ENCODE peak calls at places on chromosomes 11 and 22, in four cellular contexts. C is CD8-positive, alpha-beta T cell; S is GM23248; O is astrocyte. R is an unnamed sample. For H3K27me3 and H3K4me1, the result is how much of the 10 kb centered on the place peaks cover.

GRCh38 chr11:20739004-20739612 is 69.7 kb downstream of the NELL1 start:
- DNase-seq in C (no peak), S (no peak), O (no peak), R (no peak)

GRCh38 chr11:2135018-2135569 is 4.1 kb downstream of the IGF2 start:
- DNase-seq in C (no peak), S (no peak), O (no peak), R (no peak)

GRCh38 chr22:26894766-26895485 is 237.5 kb downstream of the MIAT start:
- DNase-seq in C (no peak), S (peak), O (peak), R (peak)

GRCh38 chr22:22802346-22802970 is 85.2 kb upstream of the IGLL5 start:
- DNase-seq in C (peak), S (no peak), O (no peak), R (no peak)

GRCh38 chr11:67504023-67504949 is 877 bp downstream of the PITPNM1 start:
- DNase-seq in C (no peak), S (peak), O (no peak), R (peak)

GRCh38 chr11:27347949-27348879 is 14.8 kb downstream of the CCDC34 start:
- DNase-seq in C (no peak), S (no peak), O (no peak), R (no peak)

GRCh38 chr11:125591659-125592304 is 870 bp upstream of the STT3A start:
- DNase-seq in C (peak), S (peak), O (peak), R (peak)

GRCh38 chr22:27525711-27526110 is 275.8 kb downstream of the MN1 start:
- DNase-seq in C (no peak), S (no peak), O (no peak), R (no peak)

GRCh38 chr11:64571410-64572091 is 19.5 kb upstream of the SLC22A12 start:
- DNase-seq in C (no peak), S (peak), O (no peak), R (no peak)

GRCh38 chr11:24234822-24235508 is 261.9 kb upstream of the LUZP2 start:
- DNase-seq in C (no peak), S (peak), O (peak), R (peak)

GRCh38 chr11:96310236-96310635 is 32.8 kb downstream of the MAML2 start:
- DNase-seq in C (no peak), S (no peak), O (no peak), R (peak)

GRCh38 chr11:75445315-75445953 is 12.4 kb upstream of the KLHL35 start:
- DNase-seq in C (peak), S (peak), O (no peak), R (peak)

GRCh38 chr11:23205156-23205871 is 345.0 kb upstream of the CCDC179 start:
- DNase-seq in C (no peak), S (peak), O (peak), R (peak)

DNA sequence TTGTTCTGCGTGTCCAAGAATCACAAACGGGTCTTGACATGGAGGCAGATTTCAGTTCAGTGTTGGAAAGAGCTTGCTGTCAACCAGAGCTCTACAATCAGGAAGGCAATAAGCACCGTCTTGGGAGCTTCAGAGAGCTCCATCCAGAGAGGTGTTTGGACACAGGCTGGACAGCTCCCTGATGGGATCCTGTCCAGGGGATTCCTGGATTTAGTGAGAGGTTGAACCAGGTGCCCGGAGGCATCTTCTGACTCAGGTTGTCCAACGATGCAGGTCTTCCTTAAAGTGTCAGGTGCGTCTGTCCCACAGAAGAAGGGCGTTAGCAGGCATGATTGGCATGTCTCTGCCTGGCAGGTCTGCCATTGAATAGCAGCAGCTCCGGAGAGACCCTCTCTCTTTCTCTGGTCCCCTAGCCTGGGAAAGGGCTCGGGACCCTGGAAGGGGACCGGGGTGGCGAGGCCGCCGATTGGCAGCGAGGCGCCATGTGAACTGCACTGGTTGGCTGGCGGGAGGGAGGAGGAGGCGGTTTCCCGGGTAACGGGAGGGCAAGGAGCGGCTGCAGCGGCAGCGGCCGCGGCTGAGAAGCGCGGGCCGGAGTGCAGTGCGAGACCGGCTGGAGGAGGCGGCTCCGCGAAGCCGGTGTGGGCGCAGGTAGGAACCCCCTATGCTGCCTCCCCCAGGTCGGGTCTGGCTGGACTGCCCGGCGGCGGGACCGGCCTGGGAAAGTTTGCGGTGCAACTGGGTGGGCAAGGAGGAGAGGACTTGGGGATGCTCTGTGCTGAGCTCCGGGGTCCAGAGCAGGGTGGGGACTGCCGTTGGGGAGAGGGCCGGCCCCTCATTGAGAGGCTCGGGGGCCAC is 104.1 kb upstream of the E2F8 start:
- DNase-seq in C (no peak), S (peak), O (no peak), R (no peak)
- H3K4me3 ChIP-seq in C (no peak), S (peak), O (no peak), R (peak)

DNA sequence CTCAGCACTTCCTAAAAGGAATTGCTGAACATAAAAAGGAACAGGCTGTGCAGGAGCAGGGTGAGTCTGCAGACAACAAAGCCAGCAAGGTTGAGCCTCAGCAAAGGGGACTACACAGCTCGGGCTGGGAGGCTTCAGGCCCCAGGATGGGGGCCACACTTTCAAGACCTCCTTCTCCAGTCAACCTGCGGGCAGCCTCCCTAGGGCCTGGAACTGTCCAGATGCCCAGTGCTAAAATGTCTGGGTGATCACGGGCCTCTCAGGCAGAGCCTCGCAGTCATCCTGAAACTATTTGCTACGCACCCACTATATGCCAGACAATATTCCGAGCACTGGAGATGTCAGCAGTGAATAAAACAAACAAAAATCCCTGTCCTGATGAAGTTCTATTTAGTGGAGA is 3.9 kb upstream of the NEFH start:
- DNase-seq in C (no peak), S (no peak), O (no peak), R (peak)
- H3K27me3 ChIP-seq in C (under half), S (under half), O (under half), R (half or more)

GRCh38 chr22:42279425-42280020 is 9.1 kb upstream of the TCF20 start:
- DNase-seq in C (no peak), S (no peak), O (no peak), R (no peak)
- H3K4me1 ChIP-seq in C (under half), S (under half), O (under half), R (under half)

GRCh38 chr11:57153448-57153847 is 28.3 kb upstream of the LRRC55 start:
- DNase-seq in C (no peak), S (no peak), O (no peak), R (no peak)

GRCh38 chr11:57156928-57157327 is 24.8 kb upstream of the LRRC55 start:
- DNase-seq in C (no peak), S (no peak), O (no peak), R (no peak)

GRCh38 chr11:57155838-57156583 is 25.7 kb upstream of the LRRC55 start:
- DNase-seq in C (no peak), S (no peak), O (no peak), R (no peak)

GRCh38 chr11:57154718-57155117 is 27.0 kb upstream of the LRRC55 start:
- DNase-seq in C (no peak), S (no peak), O (no peak), R (peak)

GRCh38 chr11:57155400-57155799 is 26.4 kb upstream of the LRRC55 start:
- DNase-seq in C (no peak), S (no peak), O (no peak), R (no peak)
- H3K4me3 ChIP-seq in C (no peak), S (no peak), O (no peak), R (no peak)

R was measured in adipocyte.